ENCODE peak calls at places on chromosomes 2 and 18, in ten cellular contexts. R, Z, K, E, Q, T, V, L, W and J are unnamed samples.

GRCh38 chr18:79637181-79637920 is 42.3 kb upstream of the CTDP1 start:
- DNase-seq in R (no peak), Z (no peak), K (no peak), E (no peak), Q (no peak), T (no peak), V (no peak), L (no peak), W (no peak), J (peak; percentile 37)

GRCh38 chr2:37982147-37982582 is 57.1 kb downstream of the RMDN2 start:
- DNase-seq in R (peak; percentile 75), Z (peak; percentile 53), K (no peak), E (peak; percentile 70), Q (peak; percentile 27), T (peak; percentile 60), V (peak; percentile 77), L (peak; percentile 60), W (peak; percentile 69), J (peak; percentile 78)

GRCh38 chr2:201649442-201649841 is 6.1 kb upstream of the TMEM237 start:
- DNase-seq in R (no peak), Z (no peak), K (no peak), E (no peak), Q (no peak), T (no peak), V (no peak), L (no peak), W (no peak), J (no peak)

GRCh38 chr2:160085662-160086061 is 23.2 kb upstream of the PLA2R1 start:
- DNase-seq in R (no peak), Z (no peak), K (no peak), E (no peak), Q (no peak), T (no peak), V (no peak), L (no peak), W (no peak), J (no peak)

GRCh38 chr2:196804381-196804780 is 4.8 kb downstream of the C2orf66 start:
- DNase-seq in R (no peak), Z (no peak), K (no peak), E (no peak), Q (no peak), T (no peak), V (no peak), L (no peak), W (no peak), J (no peak)

GRCh38 chr2:109134741-109135571 is 6.0 kb downstream of the SH3RF3 start:
- DNase-seq in R (no peak), Z (no peak), K (no peak), E (no peak), Q (no peak), T (no peak), V (no peak), L (no peak), W (no peak), J (no peak)

GRCh38 chr2:241794250-241794823 is 14.7 kb upstream of the NEU4 start:
- DNase-seq in R (peak; percentile 21), Z (peak; percentile 6), K (no peak), E (no peak), Q (no peak), T (no peak), V (no peak), L (no peak), W (peak; percentile 3), J (no peak)

GRCh38 chr2:112032615-112033457 is 22.2 kb upstream of the TMEM87B start:
- DNase-seq in R (peak; percentile 35), Z (peak; percentile 80), K (no peak), E (peak; percentile 45), Q (no peak), T (no peak), V (peak; percentile 33), L (no peak), W (no peak), J (peak; percentile 81)

GRCh38 chr2:59196511-59196910 is 955.4 kb upstream of the FANCL start:
- DNase-seq in R (no peak), Z (no peak), K (no peak), E (no peak), Q (no peak), T (no peak), V (no peak), L (no peak), W (no peak), J (no peak)

GRCh38 chr18:4544131-4544530 is 89.0 kb upstream of the DLGAP1 start:
- DNase-seq in R (no peak), Z (no peak), K (no peak), E (no peak), Q (no peak), T (no peak), V (no peak), L (no peak), W (no peak), J (no peak)

GRCh38 chr2:6995406-6996117 is 78.3 kb downstream of the RNF144A start:
- DNase-seq in R (no peak), Z (no peak), K (no peak), E (no peak), Q (no peak), T (no peak), V (no peak), L (no peak), W (no peak), J (no peak)

GRCh38 chr2:10884530-10885478 is 26.9 kb upstream of the KCNF1 start:
- DNase-seq in R (no peak), Z (peak; percentile 8), K (no peak), E (no peak), Q (no peak), T (peak; percentile 25), V (no peak), L (no peak), W (no peak), J (no peak)
- TF ChIP-seq EP300 in R (no peak), Z (no peak), K (no peak), E (no peak), Q (no peak), T (no peak), V (no peak), L (no peak), W (no peak), J (no peak)

DNA sequence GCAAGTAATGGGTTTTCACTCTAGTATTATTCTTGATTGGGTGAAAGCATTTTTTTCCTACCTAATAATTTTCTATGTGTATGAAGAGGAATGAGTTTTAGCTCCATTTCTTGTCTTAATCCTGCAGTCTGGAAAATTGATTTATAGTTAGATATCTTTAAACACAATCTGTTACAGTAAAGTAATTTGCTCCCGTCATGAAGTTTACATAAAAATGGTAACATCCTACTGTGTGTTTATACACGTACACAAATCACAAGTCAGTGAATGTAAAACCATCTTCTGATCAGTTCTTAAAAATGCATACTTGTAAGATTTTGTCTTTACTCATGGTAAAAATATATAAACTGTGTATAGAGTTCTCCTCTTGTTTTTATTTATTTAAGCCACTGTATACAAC is 51.1 kb downstream of the MAP2 start:
- DNase-seq in R (no peak), Z (no peak), K (no peak), E (no peak), Q (no peak), T (no peak), V (no peak), L (no peak), W (no peak), J (no peak)
- H3K27ac ChIP-seq in R (no peak overlapping the region), Z (no peak overlapping the region), K (peak overlapping the region; percentile 59), E (no peak overlapping the region), Q (no peak overlapping the region), T (no peak overlapping the region), V (no peak overlapping the region), L (peak overlapping the region; percentile 66), W (no peak overlapping the region), J (no peak overlapping the region)

GRCh38 chr2:128714285-128714684 is 395.6 kb upstream of the HS6ST1 start:
- DNase-seq in R (no peak), Z (no peak), K (no peak), E (no peak), Q (no peak), T (no peak), V (no peak), L (no peak), W (no peak), J (no peak)

GRCh38 chr2:128715360-128715759 is 396.7 kb upstream of the HS6ST1 start:
- DNase-seq in R (no peak), Z (no peak), K (no peak), E (no peak), Q (no peak), T (no peak), V (no peak), L (no peak), W (no peak), J (no peak)

GRCh38 chr2:128716371-128716770 is 397.7 kb upstream of the HS6ST1 start:
- DNase-seq in R (no peak), Z (no peak), K (no peak), E (no peak), Q (no peak), T (no peak), V (no peak), L (no peak), W (no peak), J (no peak)

GRCh38 chr2:128717758-128718710 is 399.4 kb upstream of the HS6ST1 start:
- DNase-seq in R (no peak), Z (no peak), K (no peak), E (no peak), Q (no peak), T (no peak), V (no peak), L (no peak), W (no peak), J (no peak)

DNA sequence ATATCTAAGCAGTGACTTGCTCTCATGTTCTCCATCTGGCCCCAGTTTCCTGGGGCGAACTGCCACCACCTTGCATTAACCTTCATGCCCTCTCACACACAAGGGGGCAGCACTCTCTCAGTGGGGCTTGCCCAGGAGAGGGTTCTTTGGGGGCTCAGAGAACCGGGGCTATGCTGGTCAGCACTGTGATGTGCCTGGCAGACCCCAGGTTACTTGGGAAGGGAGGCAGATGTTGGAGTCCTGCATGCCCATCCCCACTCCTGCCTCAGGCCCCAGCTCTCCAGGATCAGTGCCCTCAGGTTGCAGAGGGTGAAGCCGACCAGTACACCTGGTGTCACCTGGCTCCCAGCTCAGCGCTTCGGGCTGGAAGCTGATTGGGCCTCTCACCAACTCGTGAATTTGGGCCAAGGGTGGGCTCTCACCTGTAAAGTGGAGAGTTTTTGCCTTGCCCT is 396.2 kb upstream of the HS6ST1 start:
- DNase-seq in R (no peak), Z (no peak), K (no peak), E (no peak), Q (no peak), T (no peak), V (no peak), L (no peak), W (no peak), J (no peak)
- TF ChIP-seq CTCF in R (no peak), Z (no peak), K (no peak), E (no peak), Q (no peak), T (peak; percentile 52), V (no peak), L (no peak), W (no peak), J (no peak)

DNA sequence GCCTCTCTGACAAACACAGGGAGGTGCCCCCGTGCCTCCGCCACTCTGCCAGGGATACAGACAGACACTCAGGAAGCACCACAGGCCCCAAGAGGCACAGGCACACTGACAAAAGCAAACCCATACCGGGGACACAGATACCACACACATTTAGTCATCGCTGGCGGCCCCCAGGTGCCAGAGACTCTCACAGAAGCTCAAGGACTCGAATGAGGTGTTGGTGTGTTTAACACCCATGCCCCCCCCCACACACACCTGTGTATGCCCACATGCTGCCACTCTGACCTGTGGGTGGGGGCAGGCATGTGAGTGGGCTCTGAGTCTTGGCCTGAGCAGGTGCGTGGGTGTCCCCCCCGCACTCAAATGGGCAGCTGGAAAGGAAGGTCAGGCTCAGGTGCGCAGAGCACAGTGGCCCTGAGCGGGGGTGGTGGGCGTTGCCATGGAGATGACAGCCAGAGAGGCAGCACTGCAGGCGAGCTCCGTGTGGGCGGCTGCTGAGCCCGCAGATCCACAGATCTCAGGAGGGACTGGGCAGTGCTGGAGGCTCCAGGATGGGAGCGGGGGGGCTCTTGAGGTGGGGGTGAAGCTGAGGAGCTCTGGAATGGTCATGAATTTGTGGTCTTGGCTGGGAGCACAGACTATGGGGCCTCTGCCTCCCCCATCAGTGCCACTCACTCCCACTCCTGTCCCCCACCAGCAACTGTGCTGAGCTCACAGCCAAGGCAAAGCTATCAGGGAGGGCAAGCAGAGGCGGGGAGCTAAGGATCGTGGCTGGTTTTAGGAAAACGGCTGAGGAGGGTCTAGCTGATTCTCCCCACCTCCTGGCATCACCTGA is 73.9 kb upstream of the TAF1B start:
- DNase-seq in R (no peak), Z (no peak), K (no peak), E (no peak), Q (peak; percentile 72), T (no peak), V (peak; percentile 36), L (peak; percentile 83), W (peak; percentile 10), J (no peak)
- TF ChIP-seq EP300 in R (no peak), Z (no peak), K (no peak), E (no peak), Q (no peak), T (no peak), V (no peak), L (no peak), W (no peak), J (no peak)